ENCODE peak calls at places on chromosomes 1 and 21, in five cellular contexts. One of them, this sample, is unnamed.

GRCh38 chr1:31370021-31370420 is 2.9 kb downstream of the FABP3 start:
- DNase-seq in GM06990: no peak
- DNase-seq in epithelial cell of esophagus: no peak
- DNase-seq in HFF-Myc: no peak
- DNase-seq in GM23338: no peak
- DNase-seq in this sample: no peak

GRCh38 chr1:199264911-199265310 is 626.1 kb downstream of the PTPRC start:
- DNase-seq in GM06990: no peak
- DNase-seq in epithelial cell of esophagus: no peak
- DNase-seq in HFF-Myc: no peak
- DNase-seq in GM23338: no peak
- DNase-seq in this sample: no peak

GRCh38 chr1:14704846-14705245 is 106.4 kb downstream of the KAZN start:
- DNase-seq in HFF-Myc: no peak
- DNase-seq in GM23338: no peak
- DNase-seq in epithelial cell of esophagus: no peak
- DNase-seq in GM06990: peak
- DNase-seq in this sample: no peak

GRCh38 chr1:170307426-170307825 is 161.7 kb downstream of the NTMT2 start:
- DNase-seq in epithelial cell of esophagus: peak
- DNase-seq in GM06990: no peak
- DNase-seq in GM23338: no peak
- DNase-seq in HFF-Myc: no peak
- DNase-seq in this sample: no peak

GRCh38 chr1:178639326-178639725 is 85.7 kb upstream of the RALGPS2 start:
- DNase-seq in epithelial cell of esophagus: no peak
- DNase-seq in GM06990: no peak
- DNase-seq in HFF-Myc: no peak
- DNase-seq in GM23338: no peak
- DNase-seq in this sample: no peak

GRCh38 chr1:93716974-93717373 is 35.3 kb upstream of the BCAR3 start:
- DNase-seq in GM06990: no peak
- DNase-seq in GM23338: no peak
- DNase-seq in epithelial cell of esophagus: peak
- DNase-seq in HFF-Myc: peak
- DNase-seq in this sample: no peak

GRCh38 chr1:17232759-17233661 is 15.9 kb upstream of the PADI3 start:
- DNase-seq in epithelial cell of esophagus: peak
- DNase-seq in HFF-Myc: peak
- DNase-seq in GM23338: no peak
- DNase-seq in GM06990: no peak
- DNase-seq in this sample: peak

GRCh38 chr21:37338671-37339526 is 27.7 kb upstream of the DYRK1A start:
- DNase-seq in GM06990: no peak
- DNase-seq in GM23338: no peak
- DNase-seq in epithelial cell of esophagus: peak
- DNase-seq in HFF-Myc: peak
- DNase-seq in this sample: peak

GRCh38 chr1:13806108-13806507 is 106.1 kb downstream of the PRDM2 start:
- DNase-seq in GM06990: no peak
- DNase-seq in HFF-Myc: no peak
- DNase-seq in GM23338: no peak
- DNase-seq in epithelial cell of esophagus: no peak
- DNase-seq in this sample: no peak

GRCh38 chr1:10635385-10635896 is 160.7 kb downstream of the PEX14 start:
- DNase-seq in GM23338: no peak
- DNase-seq in GM06990: no peak
- DNase-seq in epithelial cell of esophagus: peak
- DNase-seq in HFF-Myc: no peak
- DNase-seq in this sample: peak

GRCh38 chr1:163365186-163365585 is 43.4 kb downstream of the NUF2 start:
- DNase-seq in GM06990: no peak
- DNase-seq in epithelial cell of esophagus: no peak
- DNase-seq in GM23338: no peak
- DNase-seq in HFF-Myc: no peak
- DNase-seq in this sample: no peak

GRCh38 chr1:163357378-163357777 is 35.6 kb downstream of the NUF2 start:
- DNase-seq in GM23338: no peak
- DNase-seq in GM06990: no peak
- DNase-seq in epithelial cell of esophagus: no peak
- DNase-seq in HFF-Myc: no peak
- DNase-seq in this sample: no peak

GRCh38 chr1:163366555-163366954 is 44.8 kb downstream of the NUF2 start:
- DNase-seq in HFF-Myc: no peak
- DNase-seq in epithelial cell of esophagus: no peak
- DNase-seq in GM06990: no peak
- DNase-seq in GM23338: no peak
- DNase-seq in this sample: no peak

DNA sequence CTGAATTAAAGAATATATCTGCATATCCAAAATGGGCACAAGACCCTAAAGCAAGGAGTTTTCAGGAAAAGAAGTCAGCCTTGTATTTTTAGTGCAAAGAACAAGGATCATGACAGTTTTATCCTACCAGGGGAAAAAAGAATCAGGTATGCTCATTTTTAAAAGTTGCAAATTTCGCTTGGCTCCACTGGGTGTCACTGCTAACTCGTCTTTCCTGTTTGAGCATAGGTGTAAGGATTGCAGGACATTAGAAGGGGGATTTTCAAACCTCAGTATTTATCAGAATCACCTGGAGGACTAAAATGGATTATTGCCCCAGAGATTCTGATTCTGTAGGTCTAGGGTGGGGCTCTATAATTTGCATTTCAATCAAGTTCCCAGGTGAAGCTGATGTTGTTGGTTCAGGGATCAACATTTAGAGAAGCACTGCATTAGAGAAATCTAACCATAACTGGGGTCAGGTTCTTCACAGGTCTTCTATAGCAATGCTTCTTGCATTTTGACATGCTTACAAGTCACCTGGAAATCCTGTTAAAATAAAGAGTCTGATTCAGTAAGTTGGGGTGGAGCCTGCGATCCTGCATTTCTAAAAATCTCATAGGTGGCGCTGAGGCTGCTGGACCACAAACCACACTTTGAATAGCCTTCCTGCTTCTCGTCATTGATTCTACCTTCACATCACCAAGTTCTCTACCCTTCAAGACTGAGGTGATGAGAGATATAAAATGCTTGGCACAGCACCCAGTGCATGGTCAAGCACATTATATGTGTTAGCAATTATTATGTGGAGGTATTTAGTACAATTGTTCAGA is 39.6 kb downstream of the NUF2 start:
- DNase-seq in GM23338: peak
- DNase-seq in HFF-Myc: no peak
- DNase-seq in GM06990: no peak
- DNase-seq in epithelial cell of esophagus: peak
- DNase-seq in this sample: no peak
- TF ChIP-seq CTCF in GM23338: peak
- TF ChIP-seq CTCF in HFF-Myc: peak
- TF ChIP-seq CTCF in GM06990: peak
- TF ChIP-seq CTCF in epithelial cell of esophagus: peak
- TF ChIP-seq CTCF in this sample: peak

GRCh38 chr21:33655591-33656221 is 13.4 kb downstream of the ITSN1 start:
- DNase-seq in GM06990: no peak
- DNase-seq in HFF-Myc: peak
- DNase-seq in GM23338: peak
- DNase-seq in epithelial cell of esophagus: peak
- DNase-seq in this sample: no peak

GRCh38 chr21:33654412-33654811 is 12.1 kb downstream of the ITSN1 start:
- DNase-seq in epithelial cell of esophagus: no peak
- DNase-seq in GM06990: no peak
- DNase-seq in GM23338: no peak
- DNase-seq in HFF-Myc: no peak
- DNase-seq in this sample: no peak

GRCh38 chr21:33659550-33659949 is 17.2 kb downstream of the ITSN1 start:
- DNase-seq in GM23338: no peak
- DNase-seq in GM06990: no peak
- DNase-seq in epithelial cell of esophagus: no peak
- DNase-seq in HFF-Myc: no peak
- DNase-seq in this sample: no peak

GRCh38 chr21:33658919-33659318 is 16.6 kb downstream of the ITSN1 start:
- DNase-seq in GM06990: no peak
- DNase-seq in GM23338: no peak
- DNase-seq in HFF-Myc: no peak
- DNase-seq in epithelial cell of esophagus: no peak
- DNase-seq in this sample: no peak

DNA sequence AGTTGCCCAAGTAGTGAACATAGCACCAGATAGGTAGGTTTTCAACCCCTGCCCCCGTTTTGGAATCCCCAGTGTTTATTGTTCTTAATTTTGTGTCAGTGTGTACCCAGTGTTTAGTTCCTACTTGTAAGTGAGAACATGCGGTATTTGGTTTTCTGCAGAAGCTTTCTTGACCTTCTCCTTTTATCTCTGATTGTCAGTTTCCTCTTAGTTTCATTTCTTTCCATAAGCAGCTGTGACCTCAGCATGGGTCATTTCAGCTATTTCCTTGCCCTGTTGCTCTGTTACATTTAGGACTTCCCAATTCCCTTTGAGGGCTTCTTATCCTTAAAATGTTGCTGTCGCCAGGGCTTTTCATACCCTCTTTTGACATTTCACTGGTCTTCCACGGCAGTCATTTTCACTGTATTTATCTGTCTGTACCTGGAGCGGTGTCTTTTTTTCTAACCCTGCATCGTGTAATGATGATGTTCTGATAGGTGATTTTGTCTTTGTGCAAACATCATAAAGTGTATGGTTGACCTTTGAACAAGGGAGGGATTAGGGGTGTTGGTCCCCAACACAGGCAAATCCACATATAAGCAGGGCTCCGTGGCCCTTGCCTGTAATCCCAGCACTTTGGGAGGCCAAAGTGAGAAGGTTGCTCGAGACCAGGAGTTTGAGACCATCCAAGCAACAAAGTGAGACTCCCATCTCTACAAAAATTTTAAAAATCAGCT is 15.0 kb downstream of the ITSN1 start:
- DNase-seq in GM06990: no peak
- DNase-seq in HFF-Myc: no peak
- DNase-seq in GM23338: no peak
- DNase-seq in epithelial cell of esophagus: no peak
- DNase-seq in this sample: no peak
- H3K4me3 ChIP-seq in GM06990: no peak
- H3K4me3 ChIP-seq in HFF-Myc: no peak
- H3K4me3 ChIP-seq in GM23338: no peak
- H3K4me3 ChIP-seq in epithelial cell of esophagus: no peak
- H3K4me3 ChIP-seq in this sample: no peak

GRCh38 chr1:1776672-1777393 is 1.4 kb downstream of the NADK start:
- DNase-seq in epithelial cell of esophagus: no peak
- DNase-seq in GM23338: no peak
- DNase-seq in GM06990: no peak
- DNase-seq in HFF-Myc: no peak
- DNase-seq in this sample: no peak

GRCh38 chr1:1778827-1779675 is 781 bp upstream of the NADK start:
- DNase-seq in GM23338: peak
- DNase-seq in GM06990: peak
- DNase-seq in epithelial cell of esophagus: peak
- DNase-seq in HFF-Myc: no peak
- DNase-seq in this sample: no peak

GRCh38 chr1:1779691-1780597 is 1.7 kb upstream of the NADK start:
- DNase-seq in HFF-Myc: no peak
- DNase-seq in GM06990: peak
- DNase-seq in epithelial cell of esophagus: peak
- DNase-seq in GM23338: peak
- DNase-seq in this sample: peak

GRCh38 chr1:1777510-1777909 is 760 bp downstream of the NADK start:
- DNase-seq in epithelial cell of esophagus: peak
- DNase-seq in GM06990: no peak
- DNase-seq in GM23338: peak
- DNase-seq in HFF-Myc: no peak
- DNase-seq in this sample: no peak

DNA sequence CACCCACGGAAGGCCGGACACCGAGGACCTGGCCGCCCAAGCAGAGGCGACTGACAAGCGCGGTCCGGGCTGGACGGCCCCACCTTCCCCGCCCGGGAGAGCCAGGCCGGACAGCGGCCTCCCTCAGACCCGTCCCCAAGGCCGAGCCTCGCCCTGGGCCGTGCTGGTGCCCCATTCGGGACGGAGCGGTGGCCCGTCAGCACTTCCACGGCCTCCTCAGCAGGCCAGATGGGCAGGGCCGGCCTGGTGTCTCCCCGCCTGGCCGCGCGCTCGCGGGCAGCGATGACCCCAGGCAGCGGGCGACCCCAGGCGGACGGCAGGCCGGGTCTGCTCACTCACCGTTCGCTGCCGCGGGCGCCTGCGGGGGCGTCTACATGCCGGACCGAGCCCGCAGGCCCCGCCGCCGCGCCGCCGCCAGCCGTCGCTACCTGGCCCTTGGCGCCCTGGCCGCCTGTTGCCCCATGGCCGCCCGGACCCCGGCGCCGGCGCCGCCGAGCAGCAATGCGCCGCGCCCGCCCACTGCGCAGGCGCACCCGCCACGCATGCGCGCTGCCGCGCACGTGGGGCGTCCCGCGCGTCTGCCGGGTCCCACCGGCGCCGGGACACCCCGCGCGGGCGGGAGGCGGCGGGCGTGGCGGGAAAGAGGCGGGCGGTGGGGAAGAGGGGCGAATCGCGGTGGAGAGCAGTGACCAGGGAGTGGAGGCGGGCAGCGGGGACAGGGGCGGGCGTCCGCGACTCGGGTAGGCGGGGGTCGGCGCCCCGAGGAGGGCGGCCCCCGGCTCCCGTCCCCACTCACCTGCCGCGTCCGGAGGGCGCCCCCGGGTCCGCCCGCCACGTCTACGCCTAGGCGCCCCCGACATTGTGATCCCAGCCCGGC is at the start of gene NADK:
- DNase-seq in GM23338: peak
- DNase-seq in HFF-Myc: no peak
- DNase-seq in GM06990: peak
- DNase-seq in epithelial cell of esophagus: peak
- DNase-seq in this sample: no peak
- TF ChIP-seq CTCF in GM23338: no peak
- TF ChIP-seq CTCF in HFF-Myc: no peak
- TF ChIP-seq CTCF in GM06990: no peak
- TF ChIP-seq CTCF in epithelial cell of esophagus: no peak
- TF ChIP-seq CTCF in this sample: no peak

DNA sequence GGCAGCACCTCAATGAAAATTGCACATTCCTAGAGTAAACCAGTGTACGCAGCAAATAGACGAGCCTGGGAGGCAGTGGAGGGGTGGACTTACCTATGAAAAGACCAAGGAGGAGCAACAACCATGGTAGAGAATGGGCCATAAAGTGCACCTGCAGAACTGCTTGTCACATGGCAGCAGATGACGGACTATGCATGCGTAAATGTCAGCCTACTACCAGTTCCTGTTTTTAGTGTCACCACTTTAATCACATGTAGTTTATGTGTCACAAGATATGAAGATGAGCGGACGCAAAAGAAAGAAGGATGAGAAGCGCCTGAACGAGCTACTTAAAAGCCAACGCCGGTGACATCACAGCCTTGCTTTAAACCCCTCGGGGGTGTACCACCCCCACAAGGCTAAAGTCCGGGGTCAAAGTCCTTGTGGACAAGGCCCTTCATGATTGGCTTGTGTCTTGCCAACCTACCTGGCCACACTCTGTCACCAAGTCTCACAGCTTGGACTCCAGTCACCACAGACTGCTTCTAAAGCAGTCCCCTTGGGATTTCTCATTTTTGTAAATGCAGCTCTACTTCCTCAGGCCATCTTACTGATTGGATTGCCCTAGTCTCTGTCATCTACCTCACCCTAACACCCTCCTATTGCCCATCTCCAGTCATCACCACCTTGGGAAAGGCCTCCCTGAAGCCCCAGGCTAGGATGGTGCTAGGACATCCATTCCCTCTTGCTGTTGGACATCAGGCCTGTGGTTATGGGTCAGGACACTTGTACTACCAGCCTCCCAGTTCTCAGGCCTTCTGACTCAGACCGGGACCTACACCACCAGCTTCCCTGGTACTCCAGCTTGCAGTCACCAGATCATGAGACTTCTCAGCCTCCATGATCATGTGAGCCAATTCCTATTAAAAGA is 6.0 kb upstream of the LY9 start:
- DNase-seq in GM23338: no peak
- DNase-seq in GM06990: peak
- DNase-seq in epithelial cell of esophagus: no peak
- DNase-seq in HFF-Myc: no peak
- DNase-seq in this sample: no peak
- H3K4me3 ChIP-seq in GM23338: no peak
- H3K4me3 ChIP-seq in GM06990: no peak
- H3K4me3 ChIP-seq in epithelial cell of esophagus: no peak
- H3K4me3 ChIP-seq in HFF-Myc: no peak
- H3K4me3 ChIP-seq in this sample: no peak

This sample was measured in AG09309.